ENCODE peak calls at places on chromosomes 13 and 19, in eight cellular contexts. One of them, this sample, is unnamed.

GRCh38 chr19:52453324-52454094 is at the start of gene ZNF578:
- DNase-seq in H54: no peak
- DNase-seq in ovary: peak
- DNase-seq in body of pancreas: peak
- DNase-seq in stomach: peak
- DNase-seq in lower leg skin: peak
- DNase-seq in spleen: peak
- DNase-seq in A549: no peak
- DNase-seq in this sample: no peak

GRCh38 chr19:52229524-52229923 is 39.7 kb downstream of the PPP2R1A start:
- DNase-seq in H54: no peak
- DNase-seq in ovary: no peak
- DNase-seq in body of pancreas: no peak
- DNase-seq in stomach: no peak
- DNase-seq in lower leg skin: no peak
- DNase-seq in spleen: no peak
- DNase-seq in A549: no peak
- DNase-seq in this sample: no peak

GRCh38 chr19:51824603-51825002 is 29.6 kb downstream of the FPR3 start:
- DNase-seq in H54: no peak
- DNase-seq in ovary: no peak
- DNase-seq in body of pancreas: no peak
- DNase-seq in stomach: no peak
- DNase-seq in lower leg skin: no peak
- DNase-seq in spleen: no peak
- DNase-seq in A549: no peak
- DNase-seq in this sample: no peak

GRCh38 chr13:34748078-34748477 is 194.0 kb upstream of the NBEA start:
- DNase-seq in H54: no peak
- DNase-seq in ovary: peak
- DNase-seq in body of pancreas: peak
- DNase-seq in stomach: no peak
- DNase-seq in lower leg skin: no peak
- DNase-seq in spleen: no peak
- DNase-seq in A549: no peak
- DNase-seq in this sample: no peak

GRCh38 chr13:27311518-27312208 is 41.0 kb downstream of the RASL11A start:
- DNase-seq in H54: no peak
- DNase-seq in ovary: no peak
- DNase-seq in body of pancreas: no peak
- DNase-seq in stomach: no peak
- DNase-seq in lower leg skin: peak
- DNase-seq in spleen: no peak
- DNase-seq in A549: no peak
- DNase-seq in this sample: no peak

GRCh38 chr19:11447347-11448262 is 12.2 kb downstream of the PRKCSH start:
- DNase-seq in H54: no peak
- DNase-seq in ovary: no peak
- DNase-seq in body of pancreas: no peak
- DNase-seq in stomach: no peak
- DNase-seq in lower leg skin: no peak
- DNase-seq in spleen: no peak
- DNase-seq in A549: no peak
- DNase-seq in this sample: no peak

GRCh38 chr19:12794196-12794921 is 3.1 kb downstream of the JUNB start:
- DNase-seq in H54: no peak
- DNase-seq in ovary: peak
- DNase-seq in body of pancreas: no peak
- DNase-seq in stomach: no peak
- DNase-seq in lower leg skin: no peak
- DNase-seq in spleen: no peak
- DNase-seq in A549: peak
- DNase-seq in this sample: peak

GRCh38 chr13:109096101-109096500 is 466.7 kb downstream of the MYO16 start:
- DNase-seq in H54: no peak
- DNase-seq in ovary: no peak
- DNase-seq in body of pancreas: no peak
- DNase-seq in stomach: no peak
- DNase-seq in lower leg skin: no peak
- DNase-seq in spleen: no peak
- DNase-seq in A549: no peak
- DNase-seq in this sample: no peak

GRCh38 chr19:32879741-32880140 is 10.2 kb upstream of the SLC7A9 start:
- DNase-seq in H54: no peak
- DNase-seq in ovary: no peak
- DNase-seq in body of pancreas: no peak
- DNase-seq in stomach: peak
- DNase-seq in lower leg skin: no peak
- DNase-seq in spleen: peak
- DNase-seq in A549: no peak
- DNase-seq in this sample: no peak

GRCh38 chr19:3710265-3710812 is 2.2 kb downstream of the TJP3 start:
- DNase-seq in H54: no peak
- DNase-seq in ovary: no peak
- DNase-seq in body of pancreas: peak
- DNase-seq in stomach: peak
- DNase-seq in lower leg skin: peak
- DNase-seq in spleen: peak
- DNase-seq in A549: peak
- DNase-seq in this sample: no peak
- TF ChIP-seq POLR2A in H54: no peak
- TF ChIP-seq POLR2A in ovary: no peak
- TF ChIP-seq POLR2A in body of pancreas: no peak
- TF ChIP-seq POLR2A in stomach: no peak
- TF ChIP-seq POLR2A in lower leg skin: no peak
- TF ChIP-seq POLR2A in spleen: no peak
- TF ChIP-seq POLR2A in A549: no peak
- TF ChIP-seq POLR2A in this sample: no peak

GRCh38 chr19:48615145-48616040 is 517 bp upstream of the FAM83E start:
- DNase-seq in H54: no peak
- DNase-seq in ovary: no peak
- DNase-seq in body of pancreas: no peak
- DNase-seq in stomach: no peak
- DNase-seq in lower leg skin: no peak
- DNase-seq in spleen: peak
- DNase-seq in A549: no peak
- DNase-seq in this sample: no peak
- TF ChIP-seq POLR2A in H54: no peak
- TF ChIP-seq POLR2A in ovary: no peak
- TF ChIP-seq POLR2A in body of pancreas: no peak
- TF ChIP-seq POLR2A in stomach: no peak
- TF ChIP-seq POLR2A in lower leg skin: no peak
- TF ChIP-seq POLR2A in spleen: no peak
- TF ChIP-seq POLR2A in A549: no peak
- TF ChIP-seq POLR2A in this sample: no peak

GRCh38 chr19:45998834-45999233 is 3.6 kb downstream of the CCDC61 start:
- DNase-seq in H54: no peak
- DNase-seq in ovary: no peak
- DNase-seq in body of pancreas: no peak
- DNase-seq in stomach: no peak
- DNase-seq in lower leg skin: no peak
- DNase-seq in spleen: no peak
- DNase-seq in A549: no peak
- DNase-seq in this sample: no peak

GRCh38 chr19:45996933-45997332 is 1.7 kb downstream of the CCDC61 start:
- DNase-seq in H54: no peak
- DNase-seq in ovary: no peak
- DNase-seq in body of pancreas: no peak
- DNase-seq in stomach: no peak
- DNase-seq in lower leg skin: no peak
- DNase-seq in spleen: no peak
- DNase-seq in A549: no peak
- DNase-seq in this sample: no peak

GRCh38 chr19:45995715-45996385 is 583 bp downstream of the CCDC61 start:
- DNase-seq in H54: no peak
- DNase-seq in ovary: no peak
- DNase-seq in body of pancreas: no peak
- DNase-seq in stomach: no peak
- DNase-seq in lower leg skin: no peak
- DNase-seq in spleen: no peak
- DNase-seq in A549: no peak
- DNase-seq in this sample: peak

GRCh38 chr19:45994456-45994988 is 745 bp upstream of the CCDC61 start:
- DNase-seq in H54: no peak
- DNase-seq in ovary: no peak
- DNase-seq in body of pancreas: no peak
- DNase-seq in stomach: no peak
- DNase-seq in lower leg skin: no peak
- DNase-seq in spleen: no peak
- DNase-seq in A549: no peak
- DNase-seq in this sample: no peak

GRCh38 chr19:45994989-45995714 is at the start of gene CCDC61:
- DNase-seq in H54: peak
- DNase-seq in ovary: peak
- DNase-seq in body of pancreas: peak
- DNase-seq in stomach: peak
- DNase-seq in lower leg skin: peak
- DNase-seq in spleen: peak
- DNase-seq in A549: peak
- DNase-seq in this sample: peak
- TF ChIP-seq POLR2A in H54: peak
- TF ChIP-seq POLR2A in ovary: peak
- TF ChIP-seq POLR2A in body of pancreas: peak
- TF ChIP-seq POLR2A in stomach: no peak
- TF ChIP-seq POLR2A in lower leg skin: no peak
- TF ChIP-seq POLR2A in spleen: peak
- TF ChIP-seq POLR2A in A549: peak
- TF ChIP-seq POLR2A in this sample: peak

GRCh38 chr13:99313473-99313872 is 6.3 kb upstream of the GPR183 start:
- DNase-seq in H54: no peak
- DNase-seq in ovary: no peak
- DNase-seq in body of pancreas: no peak
- DNase-seq in stomach: no peak
- DNase-seq in lower leg skin: no peak
- DNase-seq in spleen: no peak
- DNase-seq in A549: no peak
- DNase-seq in this sample: no peak

GRCh38 chr13:99311748-99312492 is 4.7 kb upstream of the GPR183 start:
- DNase-seq in H54: no peak
- DNase-seq in ovary: peak
- DNase-seq in body of pancreas: no peak
- DNase-seq in stomach: no peak
- DNase-seq in lower leg skin: no peak
- DNase-seq in spleen: no peak
- DNase-seq in A549: no peak
- DNase-seq in this sample: no peak

GRCh38 chr13:99313941-99314340 is 6.7 kb upstream of the GPR183 start:
- DNase-seq in H54: no peak
- DNase-seq in ovary: no peak
- DNase-seq in body of pancreas: no peak
- DNase-seq in stomach: no peak
- DNase-seq in lower leg skin: no peak
- DNase-seq in spleen: no peak
- DNase-seq in A549: no peak
- DNase-seq in this sample: no peak

GRCh38 chr13:99311137-99311536 is 3.9 kb upstream of the GPR183 start:
- DNase-seq in H54: no peak
- DNase-seq in ovary: peak
- DNase-seq in body of pancreas: no peak
- DNase-seq in stomach: no peak
- DNase-seq in lower leg skin: no peak
- DNase-seq in spleen: no peak
- DNase-seq in A549: no peak
- DNase-seq in this sample: no peak

GRCh38 chr13:99312493-99312883 is 5.3 kb upstream of the GPR183 start:
- DNase-seq in H54: no peak
- DNase-seq in ovary: peak
- DNase-seq in body of pancreas: peak
- DNase-seq in stomach: no peak
- DNase-seq in lower leg skin: peak
- DNase-seq in spleen: no peak
- DNase-seq in A549: no peak
- DNase-seq in this sample: peak
- TF ChIP-seq POLR2A in H54: no peak
- TF ChIP-seq POLR2A in ovary: peak
- TF ChIP-seq POLR2A in body of pancreas: peak
- TF ChIP-seq POLR2A in stomach: no peak
- TF ChIP-seq POLR2A in lower leg skin: no peak
- TF ChIP-seq POLR2A in spleen: no peak
- TF ChIP-seq POLR2A in A549: no peak
- TF ChIP-seq POLR2A in this sample: no peak

GRCh38 chr19:16098821-16099220 is 12.9 kb upstream of the RAB8A start:
- DNase-seq in H54: no peak
- DNase-seq in ovary: no peak
- DNase-seq in body of pancreas: no peak
- DNase-seq in stomach: no peak
- DNase-seq in lower leg skin: no peak
- DNase-seq in spleen: no peak
- DNase-seq in A549: no peak
- DNase-seq in this sample: no peak
- TF ChIP-seq POLR2A in H54: no peak
- TF ChIP-seq POLR2A in ovary: no peak
- TF ChIP-seq POLR2A in body of pancreas: no peak
- TF ChIP-seq POLR2A in stomach: no peak
- TF ChIP-seq POLR2A in lower leg skin: no peak
- TF ChIP-seq POLR2A in spleen: no peak
- TF ChIP-seq POLR2A in A549: no peak
- TF ChIP-seq POLR2A in this sample: no peak

This sample was measured in erythroblast.